ENCODE peak calls at places on chromosome 14, in ten cellular contexts. D is heart left ventricle; L is mammary epithelial cell; K is body of pancreas; E is fibroblast of lung; J is stomach; A is Peyer's patch; X is CD8-positive, alpha-beta memory T cell; W is A673; P is MM.1S. N is an unnamed sample.

GRCh38 chr14:20436363-20436755 is 393 bp upstream of the KLHL33 start:
- DNase-seq in P (no peak), J (no peak), D (no peak), W (no peak), E (peak; percentile 58), X (no peak), K (no peak), A (no peak), L (no peak), N (no peak)

GRCh38 chr14:50410921-50411320 is 14.2 kb upstream of the CDKL1 start:
- DNase-seq in A (no peak), W (no peak), D (no peak), K (no peak), X (no peak), J (no peak), L (no peak), P (no peak), E (peak; percentile 69), N (no peak)

GRCh38 chr14:42140831-42141279 is 534.2 kb downstream of the LRFN5 start:
- DNase-seq in K (no peak), J (no peak), W (no peak), P (no peak), E (peak; percentile 53), X (no peak), A (no peak), L (peak; percentile 71), D (no peak), N (no peak)

GRCh38 chr14:70926187-70926830 is 19.1 kb downstream of the PCNX1 start:
- DNase-seq in X (no peak), L (no peak), K (no peak), P (no peak), A (no peak), E (no peak), W (no peak), D (no peak), J (no peak), N (no peak)

GRCh38 chr14:21087294-21088091 is 11.0 kb downstream of the ZNF219 start:
- DNase-seq in J (no peak), X (peak; percentile 90), L (peak; percentile 67), P (peak; percentile 39), A (peak; percentile 68), W (peak; percentile 97), K (peak; percentile 67), E (peak; percentile 96), D (no peak), N (peak; percentile 85)

GRCh38 chr14:105207460-105207901 is 26.4 kb upstream of the NUDT14 start:
- DNase-seq in P (no peak), E (no peak), D (no peak), X (no peak), K (no peak), L (no peak), W (peak; percentile 41), A (no peak), J (no peak), N (no peak)

GRCh38 chr14:55609681-55610080 is 29.7 kb downstream of the KTN1 start:
- DNase-seq in E (peak; percentile 57), W (peak; percentile 25), D (no peak), L (no peak), K (no peak), J (no peak), P (no peak), X (no peak), A (no peak), N (no peak)

GRCh38 chr14:50055461-50056228 is 60.7 kb downstream of the VCPKMT start:
- DNase-seq in W (no peak), L (no peak), X (no peak), D (no peak), P (no peak), A (peak; percentile 51), J (no peak), K (peak; percentile 47), E (no peak), N (peak; percentile 79)

GRCh38 chr14:41636492-41637392 is 30.1 kb downstream of the LRFN5 start:
- DNase-seq in A (no peak), W (no peak), X (no peak), P (no peak), J (no peak), D (no peak), K (no peak), E (no peak), L (no peak), N (no peak)

GRCh38 chr14:23119362-23120327 is 590 bp upstream of the CEBPE start:
- DNase-seq in D (no peak), W (no peak), L (no peak), K (peak; percentile 37), E (no peak), X (peak; percentile 62), J (no peak), A (peak; percentile 72), P (no peak), N (peak; percentile 67)

GRCh38 chr14:93629636-93630035 is 158.6 kb downstream of the PRIMA1 start:
- DNase-seq in P (no peak), A (no peak), D (no peak), L (no peak), K (no peak), W (no peak), X (no peak), E (no peak), J (no peak), N (no peak)

GRCh38 chr14:99779751-99780150 is 13.5 kb upstream of the EML1 start:
- DNase-seq in D (no peak), X (no peak), K (no peak), J (no peak), W (no peak), E (no peak), L (peak; percentile 63), A (no peak), P (no peak), N (no peak)

GRCh38 chr14:75812592-75812991 is 151.5 kb downstream of the TTLL5 start:
- DNase-seq in L (no peak), K (no peak), J (no peak), E (no peak), A (no peak), X (no peak), W (no peak), D (no peak), P (no peak), N (no peak)

GRCh38 chr14:75806247-75806876 is 145.3 kb downstream of the TTLL5 start:
- DNase-seq in L (no peak), E (no peak), P (no peak), J (no peak), W (no peak), D (no peak), K (no peak), X (no peak), A (peak; percentile 52), N (no peak)

GRCh38 chr14:75811136-75811839 is 150.2 kb downstream of the TTLL5 start:
- DNase-seq in A (no peak), P (no peak), J (no peak), L (no peak), W (no peak), K (no peak), X (no peak), D (no peak), E (no peak), N (no peak)

GRCh38 chr14:75811862-75812505 is 150.9 kb downstream of the TTLL5 start:
- DNase-seq in X (no peak), E (no peak), W (no peak), D (no peak), P (no peak), J (no peak), K (peak; percentile 44), A (no peak), L (no peak), N (no peak)
- H3K27ac ChIP-seq in X (no peak overlapping the region), E (no peak overlapping the region), W (no peak overlapping the region), D (no peak overlapping the region), P (no peak overlapping the region), J (peak overlapping the region; percentile 33), K (peak overlapping the region; percentile 51), A (no peak overlapping the region), L (no peak overlapping the region), N (no peak overlapping the region)

GRCh38 chr14:94929354-94929753 is 159.4 kb upstream of the GSC start:
- DNase-seq in J (no peak), A (no peak), W (no peak), L (no peak), E (no peak), D (no peak), K (no peak), X (no peak), P (no peak), N (no peak)

GRCh38 chr14:94935901-94936300 is 166.0 kb upstream of the GSC start:
- DNase-seq in P (no peak), X (no peak), W (no peak), D (no peak), J (no peak), L (no peak), E (no peak), K (no peak), A (no peak), N (no peak)

GRCh38 chr14:94933411-94933964 is 163.6 kb upstream of the GSC start:
- DNase-seq in P (no peak), A (no peak), E (no peak), K (no peak), J (no peak), L (no peak), D (no peak), X (no peak), W (no peak), N (no peak)

GRCh38 chr14:94930690-94931089 is 160.8 kb upstream of the GSC start:
- DNase-seq in X (no peak), A (no peak), K (no peak), D (no peak), L (no peak), J (no peak), E (no peak), W (no peak), P (no peak), N (no peak)

GRCh38 chr14:94932589-94932988 is 162.7 kb upstream of the GSC start:
- DNase-seq in J (no peak), D (no peak), P (no peak), L (no peak), W (no peak), K (no peak), X (no peak), A (no peak), E (no peak), N (no peak)
- H3K27ac ChIP-seq in J (no peak overlapping the region), D (no peak overlapping the region), P (no peak overlapping the region), L (no peak overlapping the region), W (no peak overlapping the region), K (no peak overlapping the region), X (no peak overlapping the region), A (no peak overlapping the region), E (no peak overlapping the region), N (no peak overlapping the region)

DNA sequence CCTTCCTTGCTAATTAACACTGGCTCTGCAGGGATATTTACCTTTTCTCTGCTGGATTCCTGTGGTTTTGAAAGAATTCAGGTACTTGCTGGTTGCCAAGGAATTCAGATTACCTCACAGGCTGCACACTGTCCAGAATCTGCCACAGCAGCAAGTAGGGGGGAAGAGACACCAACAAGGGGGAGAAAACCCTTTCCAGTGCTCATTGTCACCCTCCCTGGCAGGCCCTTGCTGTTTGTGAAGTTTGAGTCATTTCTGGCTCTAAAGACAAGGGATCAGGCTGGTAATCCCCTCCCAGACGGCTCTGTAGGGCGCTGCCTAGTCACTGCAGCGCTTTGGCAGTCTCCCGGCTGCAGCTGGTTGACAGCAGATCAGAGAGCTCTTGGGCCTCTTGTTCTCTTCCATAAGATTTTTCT is 50.8 kb downstream of the TTLL5 start:
- DNase-seq in P (no peak), J (peak; percentile 67), D (peak; percentile 50), X (no peak), L (peak; percentile 90), W (peak; percentile 81), E (peak; percentile 82), K (peak; percentile 90), A (no peak), N (peak; percentile 80)
- H3K27ac ChIP-seq in P (no peak overlapping the region), J (peak overlapping the region; percentile 83), D (peak overlapping the region; percentile 62), X (no peak overlapping the region), L (peak overlapping the region; percentile 17), W (peak overlapping the region; percentile 28), E (peak overlapping the region; percentile 47), K (peak overlapping the region; percentile 79), A (no peak overlapping the region), N (no peak overlapping the region)

GRCh38 chr14:85572021-85572420 is 42.1 kb downstream of the FLRT2 start:
- DNase-seq in L (no peak), E (no peak), D (no peak), K (no peak), J (no peak), A (no peak), X (no peak), P (no peak), W (no peak), N (no peak)
- H3K27ac ChIP-seq in L (no peak overlapping the region), E (no peak overlapping the region), D (no peak overlapping the region), K (peak overlapping the region; percentile 1), J (no peak overlapping the region), A (no peak overlapping the region), X (no peak overlapping the region), P (no peak overlapping the region), W (no peak overlapping the region), N (no peak overlapping the region)

N was measured in aorta.